ENCODE peak calls at places on chromosome 1, in four cellular contexts. One of them, this sample, is unnamed.

GRCh38 chr1:23246274-23246673 is 29.0 kb upstream of the HTR1D start:
- DNase-seq in body of pancreas: no peak
- DNase-seq in breast epithelium: no peak
- DNase-seq in EL: no peak
- DNase-seq in this sample: no peak

GRCh38 chr1:147084273-147085096 is 87.8 kb downstream of the PRKAB2 start:
- DNase-seq in body of pancreas: peak; percentile 50
- DNase-seq in breast epithelium: peak; percentile 64
- DNase-seq in EL: peak; percentile 91
- DNase-seq in this sample: peak; percentile 79

GRCh38 chr1:59554011-59554673 is 257.2 kb downstream of the FGGY start:
- DNase-seq in body of pancreas: no peak
- DNase-seq in breast epithelium: no peak
- DNase-seq in EL: no peak
- DNase-seq in this sample: no peak

GRCh38 chr1:66227966-66228365 is 306.0 kb upstream of the SGIP1 start:
- DNase-seq in body of pancreas: no peak
- DNase-seq in breast epithelium: no peak
- DNase-seq in EL: no peak
- DNase-seq in this sample: no peak

GRCh38 chr1:223771469-223771813 is 59.1 kb downstream of the CAPN2 start:
- DNase-seq in body of pancreas: no peak
- DNase-seq in breast epithelium: no peak
- DNase-seq in EL: no peak
- DNase-seq in this sample: no peak

GRCh38 chr1:243944429-243945160 is 94.6 kb upstream of the AKT3 start:
- DNase-seq in body of pancreas: peak; percentile 30
- DNase-seq in breast epithelium: no peak
- DNase-seq in EL: peak; percentile 21
- DNase-seq in this sample: peak; percentile 54

GRCh38 chr1:38741341-38741740 is 118.2 kb downstream of the RRAGC start:
- DNase-seq in body of pancreas: no peak
- DNase-seq in breast epithelium: no peak
- DNase-seq in EL: peak; percentile 58
- DNase-seq in this sample: peak; percentile 35

GRCh38 chr1:152447484-152447883 is 33.4 kb upstream of the CRNN start:
- DNase-seq in body of pancreas: no peak
- DNase-seq in breast epithelium: no peak
- DNase-seq in EL: no peak
- DNase-seq in this sample: no peak

GRCh38 chr1:2921970-2922686 is 99.1 kb upstream of the ACTRT2 start:
- DNase-seq in body of pancreas: no peak
- DNase-seq in breast epithelium: no peak
- DNase-seq in EL: no peak
- DNase-seq in this sample: no peak

This sample was measured in GM03348.